ENCODE peak calls at places on chromosomes 3 and 15, in ten cellular contexts. Z is IMR-90, T is neuronal stem cell, S is GM23248, Q is HCT116, X is MM.1S, Y is H9, C is neural progenitor cell, G is colonic mucosa, K is astrocyte. O is an unnamed sample. For H3K9me3, the result is how much of the 10 kb centered on the place peaks cover.

GRCh38 chr3:127374626-127375010 is 86.8 kb upstream of the PRR20G start:
- DNase-seq in Z (no peak), T (no peak), S (no peak), Q (no peak), X (no peak), Y (no peak), C (no peak), G (no peak), K (no peak), O (no peak)

GRCh38 chr3:12803371-12803770 is 6.9 kb downstream of the CAND2 start:
- DNase-seq in Z (no peak), T (no peak), S (no peak), Q (no peak), X (no peak), Y (no peak), C (no peak), G (no peak), K (no peak), O (no peak)

GRCh38 chr15:63136742-63137141 is 15.1 kb downstream of the LACTB start:
- DNase-seq in Z (peak), T (no peak), S (no peak), Q (no peak), X (no peak), Y (no peak), C (no peak), G (no peak), K (no peak), O (no peak)

GRCh38 chr15:98904466-98905048 is 103.0 kb downstream of the PGPEP1L start:
- DNase-seq in Z (peak), T (no peak), S (peak), Q (peak), X (peak), Y (peak), C (peak), G (peak), K (peak), O (no peak)

GRCh38 chr15:70761931-70762468 is 1.4 kb downstream of the UACA start:
- DNase-seq in Z (no peak), T (no peak), S (peak), Q (no peak), X (no peak), Y (no peak), C (no peak), G (no peak), K (no peak), O (no peak)

GRCh38 chr3:4533489-4534443 is 40.6 kb downstream of the ITPR1 start:
- DNase-seq in Z (no peak), T (no peak), S (no peak), Q (no peak), X (no peak), Y (no peak), C (peak), G (peak), K (peak), O (no peak)

GRCh38 chr3:2823016-2823415 is 287.2 kb downstream of the IL5RA start:
- DNase-seq in Z (no peak), T (no peak), S (no peak), Q (no peak), X (no peak), Y (no peak), C (no peak), G (no peak), K (peak), O (no peak)

GRCh38 chr15:81061490-81062235 is 60.9 kb downstream of the TLNRD1 start:
- DNase-seq in Z (peak), T (no peak), S (no peak), Q (no peak), X (no peak), Y (peak), C (no peak), G (no peak), K (peak), O (no peak)

GRCh38 chr3:125431391-125431790 is 56.3 kb upstream of the ZNF148 start:
- DNase-seq in Z (peak), T (no peak), S (peak), Q (no peak), X (no peak), Y (no peak), C (no peak), G (no peak), K (peak), O (no peak)

GRCh38 chr3:10357592-10358308 is 36.8 kb upstream of the SEC13 start:
- DNase-seq in Z (peak), T (no peak), S (peak), Q (no peak), X (no peak), Y (no peak), C (no peak), G (no peak), K (peak), O (no peak)

GRCh38 chr3:60189304-60189703 is 1061.9 kb downstream of the FHIT start:
- DNase-seq in Z (no peak), T (no peak), S (no peak), Q (no peak), X (no peak), Y (no peak), C (peak), G (no peak), K (no peak), O (no peak)

GRCh38 chr3:127158614-127159221 is 34.2 kb upstream of the PRR23E start:
- DNase-seq in Z (no peak), T (peak), S (peak), Q (no peak), X (no peak), Y (peak), C (peak), G (no peak), K (no peak), O (no peak)

GRCh38 chr15:62497356-62497755 is 332.3 kb upstream of the C2CD4B start:
- DNase-seq in Z (peak), T (no peak), S (peak), Q (no peak), X (no peak), Y (no peak), C (no peak), G (no peak), K (no peak), O (no peak)

GRCh38 chr3:147411235-147411607 is 2.1 kb downstream of the ZIC1 start:
- DNase-seq in Z (peak), T (peak), S (peak), Q (no peak), X (no peak), Y (no peak), C (peak), G (no peak), K (no peak), O (peak)

GRCh38 chr15:66138096-66138783 is 115.3 kb downstream of the MEGF11 start:
- DNase-seq in Z (no peak), T (no peak), S (no peak), Q (no peak), X (no peak), Y (no peak), C (no peak), G (no peak), K (no peak), O (no peak)

GRCh38 chr15:66145242-66146182 is 108.0 kb downstream of the MEGF11 start:
- DNase-seq in Z (no peak), T (no peak), S (no peak), Q (no peak), X (no peak), Y (no peak), C (no peak), G (no peak), K (peak), O (no peak)

GRCh38 chr15:66138882-66139281 is 114.7 kb downstream of the MEGF11 start:
- DNase-seq in Z (no peak), T (no peak), S (no peak), Q (no peak), X (no peak), Y (no peak), C (no peak), G (no peak), K (no peak), O (no peak)

GRCh38 chr15:66139816-66140215 is 113.7 kb downstream of the MEGF11 start:
- DNase-seq in Z (no peak), T (no peak), S (no peak), Q (no peak), X (no peak), Y (no peak), C (no peak), G (no peak), K (no peak), O (no peak)

DNA sequence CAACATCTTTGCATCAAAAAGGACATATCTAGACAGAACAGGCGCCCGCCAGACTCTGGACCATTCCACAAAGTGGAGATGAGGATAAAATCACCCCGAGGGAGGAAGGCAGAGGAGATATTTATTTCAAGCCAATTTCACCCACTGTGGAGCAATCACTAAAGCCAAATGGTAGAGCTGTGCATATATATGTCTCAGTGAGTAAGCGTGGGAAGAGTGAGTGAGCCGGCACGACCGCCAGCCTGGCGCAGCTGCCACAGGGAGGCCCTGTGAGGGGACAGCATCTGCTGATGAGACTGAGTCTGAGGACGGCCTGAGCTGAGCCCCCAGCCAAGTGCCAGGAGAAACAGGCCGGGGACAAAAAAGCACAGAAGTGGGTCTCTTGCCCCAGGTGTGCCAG is 111.2 kb downstream of the MEGF11 start:
- DNase-seq in Z (no peak), T (no peak), S (no peak), Q (no peak), X (no peak), Y (no peak), C (no peak), G (no peak), K (no peak), O (no peak)
- H3K9ac ChIP-seq in Z (no peak), T (no peak), S (no peak), Q (no peak), X (no peak), Y (no peak), C (no peak), G (no peak), K (no peak), O (no peak)

GRCh38 chr15:25250011-25250596 is 188.7 kb downstream of the UBE3A start:
- DNase-seq in Z (no peak), T (no peak), S (no peak), Q (no peak), X (no peak), Y (no peak), C (no peak), G (peak), K (no peak), O (no peak)
- H3K9me3 ChIP-seq in Z (half or more), T (under half), S (under half), Q (under half), X (under half), Y (half or more), C (under half), G (under half), K (under half), O (under half)

GRCh38 chr15:59166156-59166555 is 40.5 kb upstream of the LDHAL6B start:
- DNase-seq in Z (peak), T (no peak), S (peak), Q (no peak), X (no peak), Y (no peak), C (no peak), G (no peak), K (no peak), O (no peak)
- H3K9ac ChIP-seq in Z (no peak), T (no peak), S (no peak), Q (no peak), X (no peak), Y (no peak), C (no peak), G (no peak), K (no peak), O (no peak)

GRCh38 chr3:13901935-13902584 is 22.2 kb upstream of the WNT7A start:
- DNase-seq in Z (no peak), T (no peak), S (no peak), Q (no peak), X (no peak), Y (no peak), C (no peak), G (no peak), K (no peak), O (no peak)
- H3K9me3 ChIP-seq in Z (under half), T (under half), S (under half), Q (under half), X (under half), Y (under half), C (under half), G (under half), K (under half), O (under half)

GRCh38 chr15:73717802-73718201 is 33.6 kb downstream of the CD276 start:
- DNase-seq in Z (no peak), T (no peak), S (no peak), Q (no peak), X (no peak), Y (no peak), C (no peak), G (no peak), K (no peak), O (no peak)
- H3K9ac ChIP-seq in Z (no peak), T (no peak), S (no peak), Q (no peak), X (no peak), Y (no peak), C (no peak), G (no peak), K (no peak), O (no peak)

GRCh38 chr3:187104342-187104741 is 35.0 kb downstream of the RPL39L start:
- DNase-seq in Z (no peak), T (no peak), S (no peak), Q (no peak), X (no peak), Y (no peak), C (no peak), G (no peak), K (no peak), O (no peak)

GRCh38 chr3:187102073-187102634 is 37.1 kb downstream of the RPL39L start:
- DNase-seq in Z (peak), T (no peak), S (peak), Q (no peak), X (peak), Y (no peak), C (no peak), G (no peak), K (no peak), O (no peak)

GRCh38 chr3:187101184-187102072 is 37.9 kb downstream of the RPL39L start:
- DNase-seq in Z (peak), T (no peak), S (peak), Q (no peak), X (peak), Y (no peak), C (no peak), G (peak), K (peak), O (peak)

GRCh38 chr3:187103251-187103650 is 36.0 kb downstream of the RPL39L start:
- DNase-seq in Z (no peak), T (no peak), S (no peak), Q (no peak), X (no peak), Y (no peak), C (no peak), G (no peak), K (no peak), O (no peak)

GRCh38 chr3:187098925-187099512 is 40.3 kb downstream of the RPL39L start:
- DNase-seq in Z (peak), T (no peak), S (no peak), Q (no peak), X (no peak), Y (no peak), C (no peak), G (no peak), K (no peak), O (no peak)
- H3K9me3 ChIP-seq in Z (under half), T (under half), S (under half), Q (under half), X (under half), Y (under half), C (under half), G (under half), K (under half), O (under half)